ENCODE peak calls at places on chromosomes 6 and 20, in nine cellular contexts. X is neural crest cell; V is A549; M is astrocyte of the spinal cord; Z is HTR-8/SVneo; R is T-cell; H is stimulated activated CD4-positive, alpha-beta T cell treated with anti-CD3 and anti-CD28 coated beads, Interleukin-1b, Interleukin-23, amount 100 ng/mL, for 4 hours; N is endodermal cell; I is anterior cingulate cortex. T is an unnamed sample.
A peak's percentile ranks its signal among the peaks of the same experiment; 100 is the strongest.

GRCh38 chr6:125196613-125197012 is 43.0 kb downstream of the TPD52L1 start:
- DNase-seq in Z (no peak), M (no peak), V (no peak), N (no peak), I (no peak), H (no peak), X (no peak), R (no peak), T (no peak)

GRCh38 chr20:63735859-63736718 is at the start of gene LIME1:
- DNase-seq in H (no peak), R (peak; percentile 79), Z (no peak), X (no peak), M (no peak), I (no peak), N (peak; percentile 48), V (no peak), T (peak; percentile 28)

GRCh38 chr6:130981409-130981808 is 81.6 kb downstream of the EPB41L2 start:
- DNase-seq in Z (no peak), M (peak; percentile 43), V (no peak), I (no peak), H (no peak), R (no peak), X (no peak), N (no peak), T (no peak)

GRCh38 chr6:21455071-21455470 is 138.5 kb upstream of the SOX4 start:
- DNase-seq in X (no peak), Z (no peak), I (no peak), N (no peak), R (no peak), M (peak; percentile 31), V (no peak), H (no peak), T (no peak)

GRCh38 chr6:3211681-3212080 is 15.8 kb downstream of the TUBB2B start:
- DNase-seq in N (peak; percentile 45), M (no peak), V (no peak), I (peak; percentile 80), H (no peak), X (no peak), R (no peak), Z (peak; percentile 32), T (no peak)

GRCh38 chr6:150380256-150380655 is 11.4 kb downstream of the IYD start:
- DNase-seq in H (no peak), X (no peak), N (no peak), M (peak; percentile 52), R (no peak), V (no peak), I (no peak), Z (no peak), T (no peak)

GRCh38 chr20:458766-459165 is 3.6 kb downstream of the TBC1D20 start:
- DNase-seq in I (no peak), H (no peak), Z (no peak), N (no peak), M (no peak), R (no peak), X (no peak), V (no peak), T (no peak)

GRCh38 chr20:53974785-53975555 is 95.4 kb downstream of the BCAS1 start:
- DNase-seq in R (no peak), I (no peak), N (no peak), Z (no peak), X (no peak), M (no peak), V (no peak), H (no peak), T (no peak)

GRCh38 chr20:57102160-57102559 is 164.3 kb downstream of the BMP7 start:
- DNase-seq in H (no peak), R (no peak), N (no peak), M (no peak), I (no peak), Z (no peak), X (no peak), V (no peak), T (no peak)

GRCh38 chr6:1872649-1873131 is 263.0 kb downstream of the FOXC1 start:
- DNase-seq in R (no peak), X (no peak), Z (peak; percentile 5), H (no peak), V (no peak), I (no peak), M (peak; percentile 32), N (peak; percentile 90), T (peak; percentile 52)

GRCh38 chr20:47502801-47503239 is 1.1 kb downstream of the NCOA3 start:
- DNase-seq in V (peak; percentile 52), Z (peak; percentile 72), R (peak; percentile 19), I (no peak), H (no peak), M (peak; percentile 36), X (no peak), N (no peak), T (peak; percentile 39)

GRCh38 chr6:52724041-52724405 is 39.3 kb downstream of the GSTA2 start:
- DNase-seq in V (peak; percentile 23), M (peak; percentile 41), R (no peak), I (no peak), H (no peak), Z (no peak), N (no peak), X (no peak), T (no peak)

GRCh38 chr6:35419431-35419830 is 32.7 kb upstream of the FANCE start:
- DNase-seq in N (peak; percentile 54), Z (peak; percentile 60), X (no peak), V (peak; percentile 16), I (no peak), H (no peak), R (no peak), M (peak; percentile 71), T (no peak)

GRCh38 chr6:107079429-107079828 is 35.9 kb downstream of the BEND3 start:
- DNase-seq in Z (no peak), H (no peak), I (no peak), N (peak; percentile 78), R (no peak), V (no peak), M (no peak), X (no peak), T (no peak)

GRCh38 chr6:31172973-31173384 is 2.5 kb upstream of the POU5F1 start:
- DNase-seq in X (no peak), N (peak; percentile 97), R (no peak), M (no peak), V (no peak), I (no peak), Z (no peak), H (no peak), T (no peak)

GRCh38 chr6:163099621-163100171 is 314.8 kb upstream of the QKI start:
- DNase-seq in V (no peak), H (no peak), X (no peak), I (no peak), N (peak; percentile 78), R (no peak), Z (no peak), M (no peak), T (no peak)

GRCh38 chr6:163667372-163668060 is 253.0 kb downstream of the QKI start:
- DNase-seq in R (no peak), Z (peak; percentile 19), N (no peak), X (no peak), I (no peak), V (no peak), M (peak; percentile 35), H (no peak), T (no peak)

GRCh38 chr6:80637312-80637711 is 530.8 kb downstream of the BCKDHB start:
- DNase-seq in H (no peak), V (no peak), I (no peak), R (no peak), M (peak; percentile 31), X (no peak), Z (no peak), N (no peak), T (no peak)

GRCh38 chr6:107493158-107494057 is 3.5 kb downstream of the SOBP start:
- DNase-seq in I (no peak), N (no peak), V (no peak), R (no peak), M (peak; percentile 37), Z (no peak), H (no peak), X (peak; percentile 11), T (no peak)

GRCh38 chr6:25639653-25640052 is 12.4 kb upstream of the SCGN start:
- DNase-seq in X (no peak), N (no peak), R (no peak), M (no peak), I (no peak), Z (no peak), H (no peak), V (no peak), T (no peak)

GRCh38 chr20:24981750-24982149 is 10.8 kb downstream of the APMAP start:
- DNase-seq in M (no peak), Z (no peak), I (no peak), R (no peak), H (no peak), X (no peak), V (no peak), N (peak; percentile 2), T (no peak)

GRCh38 chr6:135675862-135676261 is 175.6 kb upstream of the PDE7B start:
- DNase-seq in N (peak; percentile 72), X (peak; percentile 17), H (peak; percentile 37), I (no peak), V (peak; percentile 59), M (peak; percentile 53), Z (peak; percentile 34), R (peak; percentile 6), T (peak; percentile 39)

GRCh38 chr20:62409935-62410741 is 3.1 kb upstream of the CABLES2 start:
- DNase-seq in M (peak; percentile 3), R (no peak), Z (peak; percentile 81), X (peak; percentile 65), N (peak; percentile 88), I (no peak), H (peak; percentile 18), V (peak; percentile 51), T (peak; percentile 92)

GRCh38 chr6:45916692-45917091 is 99.0 kb downstream of the CLIC5 start:
- DNase-seq in I (no peak), M (no peak), Z (no peak), R (no peak), X (no peak), V (no peak), H (no peak), N (peak; percentile 44), T (no peak)

GRCh38 chr6:161100072-161100471 is 108.5 kb downstream of the MAP3K4 start:
- DNase-seq in V (no peak), R (no peak), I (no peak), X (no peak), Z (no peak), H (no peak), N (no peak), M (no peak), T (no peak)

GRCh38 chr6:151624071-151624470 is 130.3 kb downstream of the CCDC170 start:
- DNase-seq in Z (no peak), X (no peak), R (no peak), I (no peak), M (no peak), N (no peak), V (no peak), H (no peak), T (no peak)

T was measured in SK-N-SH.